ENCODE peak calls at places on chromosomes 16 and 17, in five cellular contexts. C is GM12878, S is suprapubic skin, I is heart left ventricle, H is K562. F is an unnamed sample.

GRCh38 chr16:9119795-9120194 is 28.4 kb downstream of the HAPSTR1 start:
- DNase-seq in S (peak), H (no peak), I (peak), C (no peak), F (no peak)

GRCh38 chr16:69727916-69728270 is 1.5 kb upstream of the NQO1 start:
- DNase-seq in C (no peak), S (no peak), H (no peak), I (no peak), F (no peak)

GRCh38 chr17:60141111-60142018 is 8.4 kb upstream of the CA4 start:
- DNase-seq in I (no peak), S (no peak), C (no peak), H (no peak), F (no peak)

GRCh38 chr17:30905742-30906100 is 317 bp downstream of the TEFM start:
- DNase-seq in S (no peak), C (no peak), I (no peak), H (peak), F (no peak)

GRCh38 chr17:50055055-50055425 is 870 bp upstream of the ITGA3 start:
- DNase-seq in C (no peak), I (no peak), H (no peak), S (no peak), F (peak)

GRCh38 chr17:39270923-39271322 is 45.2 kb upstream of the STAC2 start:
- DNase-seq in S (no peak), C (no peak), I (no peak), H (peak), F (no peak)

GRCh38 chr17:75525806-75526554 is 483 bp downstream of the LLGL2 start:
- DNase-seq in H (no peak), S (no peak), C (no peak), I (no peak), F (no peak)

GRCh38 chr16:84199097-84199496 is 8.1 kb downstream of the ADAD2 start:
- DNase-seq in S (no peak), C (no peak), I (no peak), H (no peak), F (no peak)

GRCh38 chr17:59365383-59365981 is 34.0 kb downstream of the YPEL2 start:
- DNase-seq in I (no peak), H (peak), S (no peak), C (no peak), F (no peak)

GRCh38 chr17:19876524-19877161 is 8.9 kb upstream of the ULK2 start:
- DNase-seq in H (no peak), I (peak), C (no peak), S (no peak), F (no peak)

GRCh38 chr17:55577011-55577586 is 65.8 kb upstream of the SMIM36 start:
- DNase-seq in C (peak), S (no peak), H (peak), I (peak), F (no peak)

GRCh38 chr16:9099131-9099625 is 7.7 kb downstream of the HAPSTR1 start:
- DNase-seq in C (no peak), H (no peak), I (no peak), S (no peak), F (no peak)

GRCh38 chr17:17922198-17922901 is 49.9 kb downstream of the TOM1L2 start:
- DNase-seq in I (no peak), C (no peak), S (no peak), H (peak), F (no peak)

GRCh38 chr16:4303973-4304372 is 11.9 kb upstream of the GLIS2 start:
- DNase-seq in S (no peak), H (no peak), I (no peak), C (no peak), F (no peak)

GRCh38 chr16:49281843-49282642 is 405 bp upstream of the CBLN1 start:
- DNase-seq in H (peak), C (no peak), S (no peak), I (peak), F (peak)

GRCh38 chr16:48447940-48448536 is 62.8 kb upstream of the SIAH1 start:
- DNase-seq in S (no peak), I (no peak), H (no peak), C (no peak), F (no peak)

GRCh38 chr16:81497690-81498089 is 53.1 kb downstream of the CMIP start:
- DNase-seq in H (no peak), C (no peak), I (no peak), S (no peak), F (no peak)

GRCh38 chr17:6346387-6346786 is 88.5 kb downstream of the AIPL1 start:
- DNase-seq in S (peak), C (no peak), I (no peak), H (no peak), F (no peak)

GRCh38 chr17:27578718-27579085 is 52.3 kb upstream of the LGALS9 start:
- DNase-seq in S (no peak), I (no peak), C (peak), H (peak), F (no peak)

GRCh38 chr17:1006054-1006453 is 9.1 kb downstream of the TIMM22 start:
- DNase-seq in C (no peak), S (no peak), I (no peak), H (no peak), F (peak)

GRCh38 chr17:67544364-67544763 is 167.3 kb downstream of the PITPNC1 start:
- DNase-seq in H (no peak), I (no peak), C (no peak), S (no peak), F (no peak)

GRCh38 chr17:15236281-15237105 is 28.6 kb downstream of the PMP22 start:
- DNase-seq in S (no peak), H (peak), I (no peak), C (no peak), F (no peak)

GRCh38 chr16:54289242-54290051 is 2.9 kb upstream of the IRX3 start:
- DNase-seq in H (no peak), S (no peak), I (no peak), C (no peak), F (no peak)

GRCh38 chr17:5123343-5124124 is 7.7 kb downstream of the USP6 start:
- DNase-seq in I (peak), S (peak), C (no peak), H (no peak), F (no peak)

GRCh38 chr17:78458739-78459335 is 80.4 kb downstream of the PGS1 start:
- DNase-seq in H (no peak), S (no peak), C (no peak), I (no peak), F (no peak)

GRCh38 chr16:88306411-88306810 is 76.3 kb upstream of the ZNF469 start:
- DNase-seq in C (no peak), H (no peak), I (no peak), S (no peak), F (no peak)

GRCh38 chr16:88302666-88303065 is 80.1 kb upstream of the ZNF469 start:
- DNase-seq in H (no peak), I (no peak), C (no peak), S (no peak), F (no peak)

GRCh38 chr16:88305176-88305575 is 77.6 kb upstream of the ZNF469 start:
- DNase-seq in I (no peak), C (no peak), S (no peak), H (no peak), F (no peak)

GRCh38 chr16:88303405-88303804 is 79.4 kb upstream of the ZNF469 start:
- DNase-seq in S (no peak), H (no peak), I (no peak), C (no peak), F (no peak)

DNA sequence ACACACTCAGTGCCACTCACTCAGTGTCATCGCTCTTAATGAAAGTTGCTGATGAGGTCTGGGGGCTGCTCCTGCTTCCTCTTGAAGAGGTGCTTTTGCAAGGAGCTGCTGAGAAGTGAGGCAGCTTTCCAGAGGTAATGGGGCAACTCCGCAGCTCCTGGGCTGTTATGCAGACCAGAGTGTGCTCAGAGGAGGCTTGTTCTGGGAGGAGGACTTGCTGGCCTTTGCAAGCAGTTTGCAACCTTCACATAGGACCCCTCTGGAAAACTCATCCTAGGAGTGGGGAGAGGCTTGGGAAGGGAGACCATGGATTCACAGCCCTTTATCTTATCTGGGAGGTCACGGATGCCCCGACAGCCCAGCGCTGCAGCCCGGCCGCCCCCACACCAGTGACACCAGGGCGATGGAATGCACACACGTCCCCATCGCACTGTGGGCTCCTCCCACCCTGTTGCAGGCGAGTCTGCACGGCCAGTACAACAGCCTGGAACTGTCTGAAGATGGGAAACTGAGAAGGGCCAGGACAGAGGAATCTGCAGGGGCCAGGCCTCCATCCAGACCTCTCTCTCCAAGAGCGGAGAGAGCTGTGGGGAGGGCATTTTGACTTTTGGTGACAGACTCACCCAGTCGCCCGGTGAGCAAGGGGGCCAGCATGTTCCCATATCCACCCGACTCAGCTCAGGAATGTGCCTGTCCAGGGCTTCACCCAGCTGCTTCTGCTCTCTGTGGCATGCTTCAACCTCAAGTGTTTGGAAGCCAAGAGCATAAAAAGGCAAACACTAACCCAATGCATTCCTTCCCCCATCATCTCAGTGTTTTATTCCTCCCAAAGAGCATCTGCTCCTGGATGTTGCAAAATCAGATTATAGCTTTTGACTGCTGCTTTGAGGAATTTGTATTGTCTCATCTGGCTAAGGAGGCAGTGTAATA is 78.6 kb upstream of the ZNF469 start:
- DNase-seq in S (no peak), C (no peak), I (no peak), H (no peak), F (no peak)
- TF ChIP-seq POLR2A in S (no peak), C (no peak), I (no peak), H (no peak), F (no peak)

DNA sequence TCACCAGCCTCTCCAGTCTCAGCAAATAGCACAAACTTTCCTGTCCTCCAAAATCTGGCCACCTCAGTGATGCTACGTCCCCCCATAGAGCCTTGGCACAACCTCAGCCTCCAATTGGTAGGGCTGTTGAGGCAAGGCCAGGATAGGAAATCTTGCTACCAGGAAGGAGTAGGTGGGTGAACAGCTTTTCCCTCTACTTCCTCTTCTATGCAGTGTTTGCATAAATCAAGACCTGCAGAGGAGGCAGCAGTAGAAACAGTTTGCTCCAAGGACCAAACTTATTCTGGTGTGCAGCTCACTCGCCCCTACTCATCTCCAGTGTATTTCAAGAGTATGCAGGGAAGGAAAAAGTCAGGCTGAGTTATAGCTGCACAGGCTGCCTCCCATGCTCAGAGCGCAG is 740 bp upstream of the DPEP2 start:
- DNase-seq in H (no peak), C (no peak), S (no peak), I (no peak), F (no peak)
- H3K27ac ChIP-seq in H (peak), C (no peak), S (peak), I (no peak), F (no peak)

GRCh38 chr17:66427134-66427533 is 124.7 kb downstream of the PRKCA start:
- DNase-seq in C (no peak), H (no peak), S (no peak), I (no peak), F (no peak)

GRCh38 chr17:66423436-66423922 is 121.1 kb downstream of the PRKCA start:
- DNase-seq in C (no peak), H (no peak), S (no peak), I (no peak), F (no peak)

GRCh38 chr17:66429680-66430079 is 127.3 kb downstream of the PRKCA start:
- DNase-seq in I (no peak), H (no peak), C (no peak), S (no peak), F (no peak)

GRCh38 chr17:66425751-66426396 is 123.5 kb downstream of the PRKCA start:
- DNase-seq in S (no peak), H (no peak), C (no peak), I (no peak), F (no peak)

DNA sequence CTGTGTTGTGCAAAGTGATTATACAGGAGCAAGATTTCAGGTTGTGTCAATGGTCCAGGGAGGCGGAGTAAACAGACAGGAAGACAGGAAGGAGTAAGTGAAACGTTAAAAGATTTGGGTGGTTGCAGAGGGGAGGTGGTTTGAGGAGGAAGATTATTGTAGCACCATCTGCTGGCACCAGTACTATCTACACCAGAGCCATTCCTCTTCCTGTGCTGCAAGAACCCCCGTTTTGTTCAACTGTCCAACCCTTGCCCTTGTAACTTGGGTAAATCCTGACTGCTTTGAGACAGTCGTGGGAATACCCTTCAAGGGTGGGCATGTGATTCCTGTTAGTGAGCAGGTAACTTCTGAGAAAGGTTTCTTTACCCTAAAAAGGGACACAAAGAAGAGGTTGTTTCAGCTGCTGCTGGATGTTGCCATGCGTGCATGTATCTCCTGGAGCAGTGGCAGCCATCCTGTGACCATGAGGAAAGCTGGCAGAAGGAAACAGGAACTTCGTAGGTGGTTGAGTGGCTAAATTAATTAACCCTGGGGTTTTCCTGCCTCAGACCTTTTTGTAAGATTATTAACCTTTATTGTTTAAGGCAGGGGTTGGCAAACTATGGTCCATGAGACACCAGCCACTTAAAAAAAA is 124.1 kb downstream of the PRKCA start:
- DNase-seq in C (no peak), S (no peak), H (peak), I (no peak), F (no peak)
- TF ChIP-seq CTCF in C (peak), S (no peak), H (peak), I (no peak), F (no peak)

GRCh38 chr16:85750021-85750826 is 672 bp downstream of the C16orf74 start:
- DNase-seq in C (no peak), I (peak), S (no peak), H (no peak), F (no peak)

GRCh38 chr16:85751665-85752501 is 987 bp upstream of the C16orf74 start:
- DNase-seq in H (no peak), S (no peak), I (no peak), C (no peak), F (no peak)

GRCh38 chr16:85749686-85750020 is 1.2 kb downstream of the C16orf74 start:
- DNase-seq in C (no peak), I (no peak), S (no peak), H (no peak), F (no peak)

GRCh38 chr16:85750827-85751641 is at the start of gene C16orf74:
- DNase-seq in C (no peak), S (no peak), H (peak), I (peak), F (peak)

DNA sequence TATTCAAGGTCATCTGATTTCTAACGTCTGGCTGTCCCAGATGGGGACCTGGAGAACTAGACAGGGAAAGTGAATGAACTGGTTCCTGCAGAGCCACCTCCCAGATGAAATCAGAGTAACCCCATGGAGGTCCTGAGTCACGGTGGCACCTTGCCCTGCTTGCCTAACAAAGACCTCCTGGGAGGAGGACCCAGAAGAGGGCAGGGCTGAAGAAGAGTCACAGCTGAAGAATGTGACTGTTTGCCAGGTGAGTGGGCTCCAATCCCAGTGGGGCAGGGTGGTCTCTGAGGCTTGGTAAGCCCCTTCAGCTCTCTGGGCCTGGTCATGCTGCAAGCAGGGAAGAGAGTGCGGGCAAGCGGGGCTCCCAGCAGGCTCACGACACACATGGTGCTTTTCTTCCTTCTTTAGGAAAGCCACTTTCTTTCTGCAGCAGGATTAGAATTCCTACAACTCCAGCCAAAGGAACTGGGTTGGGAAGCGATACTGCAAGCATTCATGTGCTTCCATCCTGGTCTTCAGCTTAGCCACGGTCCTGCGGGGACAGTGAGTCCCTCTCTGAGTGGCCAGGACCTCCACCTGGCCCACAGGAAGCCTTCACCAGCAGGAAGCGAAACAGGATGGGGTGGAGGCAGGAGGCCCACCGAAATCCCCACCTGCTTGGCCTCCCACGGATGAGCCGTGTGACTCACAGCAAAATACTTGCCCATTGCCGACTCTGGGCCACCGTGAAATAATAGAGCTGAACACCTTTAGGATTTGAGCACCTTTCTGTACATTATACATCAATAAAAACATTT is 4.3 kb downstream of the C16orf74 start:
- DNase-seq in C (no peak), H (no peak), I (no peak), S (no peak), F (no peak)
- TF ChIP-seq POLR2A in C (no peak), H (no peak), I (no peak), S (no peak), F (no peak)

GRCh38 chr16:88389191-88389590 is 6.4 kb downstream of the ZNF469 start:
- DNase-seq in C (no peak), H (no peak), I (no peak), S (no peak), F (no peak)
- H3K27ac ChIP-seq in C (no peak), H (no peak), I (no peak), S (no peak), F (no peak)

F was measured in prostate gland.